ENCODE peak calls at places on chromosomes 3 and 15, in nine cellular contexts. Q is astrocyte, J is psoas muscle, Z is breast epithelium, H is AG04450, R is PC-9, M is H1, N is tibial artery, T is heart right ventricle. B is an unnamed sample. For H3K9me3, the result is how much of the 10 kb centered on the place peaks cover.

GRCh38 chr15:39411102-39411989 is 169.5 kb upstream of the THBS1 start:
- DNase-seq in Q (peak), J (no peak), Z (no peak), H (no peak), R (no peak), M (no peak), N (no peak), T (no peak), B (no peak)

GRCh38 chr3:12369598-12369997 is 80.7 kb downstream of the PPARG start:
- DNase-seq in Q (no peak), J (no peak), Z (no peak), H (no peak), R (no peak), M (no peak), N (no peak), T (no peak), B (no peak)

GRCh38 chr3:133991209-133991608 is 38.5 kb downstream of the SLCO2A1 start:
- DNase-seq in Q (no peak), J (no peak), Z (no peak), H (no peak), R (no peak), M (no peak), N (no peak), T (peak), B (no peak)

GRCh38 chr3:53668872-53669271 is 174.5 kb downstream of the CACNA1D start:
- DNase-seq in Q (no peak), J (no peak), Z (no peak), H (no peak), R (no peak), M (no peak), N (no peak), T (no peak), B (no peak)

GRCh38 chr3:9861626-9862130 is 17.9 kb upstream of the RPUSD3 start:
- DNase-seq in Q (no peak), J (no peak), Z (no peak), H (no peak), R (no peak), M (no peak), N (no peak), T (no peak), B (no peak)

GRCh38 chr3:52779411-52780297 is 2.3 kb downstream of the ITIH1 start:
- DNase-seq in Q (no peak), J (no peak), Z (no peak), H (no peak), R (no peak), M (no peak), N (no peak), T (no peak), B (peak)

GRCh38 chr3:174002543-174002942 is 605.0 kb downstream of the NLGN1 start:
- DNase-seq in Q (no peak), J (no peak), Z (no peak), H (no peak), R (no peak), M (no peak), N (no peak), T (no peak), B (no peak)

GRCh38 chr3:100184960-100185566 is 70.8 kb upstream of the FILIP1L start:
- DNase-seq in Q (no peak), J (no peak), Z (no peak), H (no peak), R (no peak), M (no peak), N (no peak), T (peak), B (no peak)

GRCh38 chr3:157531301-157531660 is 28.1 kb upstream of the VEPH1 start:
- DNase-seq in Q (peak), J (no peak), Z (no peak), H (no peak), R (no peak), M (no peak), N (no peak), T (no peak), B (no peak)

GRCh38 chr15:57382222-57382621 is 5.9 kb downstream of the CGNL1 start:
- DNase-seq in Q (no peak), J (no peak), Z (no peak), H (no peak), R (no peak), M (no peak), N (no peak), T (no peak), B (no peak)

GRCh38 chr3:15341030-15341726 is 8.8 kb upstream of the SH3BP5 start:
- DNase-seq in Q (no peak), J (no peak), Z (no peak), H (no peak), R (no peak), M (no peak), N (no peak), T (no peak), B (no peak)

GRCh38 chr3:71753716-71754609 is at the start of gene GPR27:
- DNase-seq in Q (peak), J (peak), Z (no peak), H (no peak), R (no peak), M (no peak), N (no peak), T (no peak), B (peak)

GRCh38 chr3:176357891-176358290 is 839.4 kb downstream of the TBL1XR1 start:
- DNase-seq in Q (no peak), J (no peak), Z (no peak), H (no peak), R (no peak), M (no peak), N (no peak), T (no peak), B (no peak)
- H3K9me3 ChIP-seq in Q (under half), J (under half), Z (under half), H (under half), R (under half), M (under half), N (under half), T (under half), B (under half)

GRCh38 chr15:55126111-55126510 is 70.6 kb downstream of the RSL24D1 start:
- DNase-seq in Q (no peak), J (no peak), Z (no peak), H (no peak), R (no peak), M (no peak), N (no peak), T (no peak), B (no peak)
- H3K27ac ChIP-seq in Q (no peak), J (no peak), Z (no peak), H (no peak), R (no peak), M (no peak), N (no peak), T (no peak), B (no peak)

DNA sequence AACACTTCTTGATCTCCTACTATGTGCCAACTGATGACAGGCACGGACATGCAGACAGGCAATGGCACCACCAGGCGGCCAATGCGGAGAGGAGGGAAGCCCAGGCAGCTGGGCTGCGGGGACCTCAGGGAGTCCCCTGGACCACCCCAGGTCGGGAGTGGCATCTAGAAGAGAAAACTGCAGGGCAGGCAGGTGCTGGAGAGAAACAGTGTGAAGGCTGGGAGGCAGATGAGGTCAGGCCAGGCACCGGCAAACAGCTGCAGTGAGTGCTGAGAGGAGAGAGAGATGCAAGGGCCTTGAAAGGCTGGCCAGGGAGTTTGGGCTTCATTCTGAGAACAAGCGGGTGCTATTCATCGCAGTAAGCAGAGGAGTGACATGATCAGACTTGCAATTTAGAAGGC is 29.1 kb downstream of the SLC6A1 start:
- DNase-seq in Q (no peak), J (no peak), Z (no peak), H (no peak), R (no peak), M (no peak), N (no peak), T (no peak), B (no peak)
- TF ChIP-seq CTCF in Q (no peak), J (no peak), Z (no peak), H (no peak), R (no peak), M (peak), N (no peak), T (no peak), B (no peak)

GRCh38 chr15:25176991-25177954 is 222.5 kb downstream of the SNRPN start:
- DNase-seq in Q (no peak), J (peak), Z (peak), H (no peak), R (no peak), M (no peak), N (peak), T (peak), B (peak)
- H3K9me3 ChIP-seq in Q (under half), J (under half), Z (half or more), H (half or more), R (under half), M (half or more), N (half or more), T (half or more), B (under half)